ENCODE peak calls at places on chromosome 12, in five cellular contexts. One of them, this sample, is unnamed.

GRCh38 chr12:57341275-57341990 is 89.4 kb downstream of the R3HDM2 start:
- DNase-seq in upper lobe of left lung: no peak
- DNase-seq in NCI-H2081: peak
- DNase-seq in EL: no peak
- DNase-seq in cardiac fibroblast: no peak
- DNase-seq in this sample: no peak

GRCh38 chr12:5817246-5817645 is 127.8 kb downstream of the ANO2 start:
- DNase-seq in upper lobe of left lung: no peak
- DNase-seq in cardiac fibroblast: no peak
- DNase-seq in NCI-H2081: no peak
- DNase-seq in EL: no peak
- DNase-seq in this sample: no peak

GRCh38 chr12:93318720-93319522 is 58.8 kb upstream of the NUDT4 start:
- DNase-seq in EL: no peak
- DNase-seq in cardiac fibroblast: no peak
- DNase-seq in upper lobe of left lung: no peak
- DNase-seq in NCI-H2081: peak
- DNase-seq in this sample: peak

GRCh38 chr12:174596-174995 is 39.4 kb downstream of the SLC6A12 start:
- DNase-seq in EL: no peak
- DNase-seq in cardiac fibroblast: no peak
- DNase-seq in NCI-H2081: no peak
- DNase-seq in upper lobe of left lung: peak
- DNase-seq in this sample: no peak

GRCh38 chr12:114952573-114953196 is 268.7 kb upstream of the TBX3 start:
- DNase-seq in EL: no peak
- DNase-seq in cardiac fibroblast: peak
- DNase-seq in upper lobe of left lung: no peak
- DNase-seq in NCI-H2081: no peak
- DNase-seq in this sample: no peak

GRCh38 chr12:95859344-95859816 is 628 bp downstream of the SNRPF start:
- DNase-seq in upper lobe of left lung: no peak
- DNase-seq in NCI-H2081: peak
- DNase-seq in cardiac fibroblast: peak
- DNase-seq in EL: peak
- DNase-seq in this sample: peak

GRCh38 chr12:75479963-75480461 is 543 bp upstream of the GLIPR1 start:
- DNase-seq in NCI-H2081: no peak
- DNase-seq in upper lobe of left lung: no peak
- DNase-seq in cardiac fibroblast: peak
- DNase-seq in EL: peak
- DNase-seq in this sample: no peak

GRCh38 chr12:87827638-87828264 is 201.4 kb downstream of the C12orf50 start:
- DNase-seq in upper lobe of left lung: no peak
- DNase-seq in cardiac fibroblast: peak
- DNase-seq in EL: peak
- DNase-seq in NCI-H2081: no peak
- DNase-seq in this sample: no peak

GRCh38 chr12:94663702-94664101 is 13.3 kb upstream of the TMCC3 start:
- DNase-seq in cardiac fibroblast: no peak
- DNase-seq in EL: no peak
- DNase-seq in NCI-H2081: no peak
- DNase-seq in upper lobe of left lung: no peak
- DNase-seq in this sample: no peak

GRCh38 chr12:68630598-68630997 is 19.9 kb downstream of the RAP1B start:
- DNase-seq in NCI-H2081: no peak
- DNase-seq in cardiac fibroblast: no peak
- DNase-seq in EL: no peak
- DNase-seq in upper lobe of left lung: no peak
- DNase-seq in this sample: no peak

GRCh38 chr12:124562018-124562795 is 5.2 kb downstream of the NCOR2 start:
- DNase-seq in NCI-H2081: no peak
- DNase-seq in EL: no peak
- DNase-seq in cardiac fibroblast: no peak
- DNase-seq in upper lobe of left lung: no peak
- DNase-seq in this sample: no peak

GRCh38 chr12:12791756-12792346 is 6.4 kb downstream of the APOLD1 start:
- DNase-seq in upper lobe of left lung: no peak
- DNase-seq in NCI-H2081: peak
- DNase-seq in cardiac fibroblast: peak
- DNase-seq in EL: no peak
- DNase-seq in this sample: no peak

GRCh38 chr12:60921541-60921940 is 1325.7 kb downstream of the SLC16A7 start:
- DNase-seq in EL: no peak
- DNase-seq in upper lobe of left lung: no peak
- DNase-seq in NCI-H2081: no peak
- DNase-seq in cardiac fibroblast: no peak
- DNase-seq in this sample: no peak

GRCh38 chr12:129605666-129606065 is 298.2 kb downstream of the TMEM132D start:
- DNase-seq in upper lobe of left lung: no peak
- DNase-seq in NCI-H2081: no peak
- DNase-seq in cardiac fibroblast: peak
- DNase-seq in EL: no peak
- DNase-seq in this sample: no peak

GRCh38 chr12:38384816-38385491 is 68.4 kb downstream of the ALG10B start:
- DNase-seq in NCI-H2081: no peak
- DNase-seq in upper lobe of left lung: no peak
- DNase-seq in cardiac fibroblast: no peak
- DNase-seq in EL: no peak
- DNase-seq in this sample: no peak

GRCh38 chr12:121576851-121577391 is 3.9 kb downstream of the KDM2B start:
- DNase-seq in EL: peak
- DNase-seq in cardiac fibroblast: peak
- DNase-seq in NCI-H2081: no peak
- DNase-seq in upper lobe of left lung: no peak
- DNase-seq in this sample: no peak

GRCh38 chr12:39975374-39975918 is 130.4 kb downstream of the SLC2A13 start:
- DNase-seq in upper lobe of left lung: no peak
- DNase-seq in EL: no peak
- DNase-seq in cardiac fibroblast: no peak
- DNase-seq in NCI-H2081: no peak
- DNase-seq in this sample: no peak

GRCh38 chr12:31929140-31929526 is 30.1 kb upstream of the RESF1 start:
- DNase-seq in cardiac fibroblast: no peak
- DNase-seq in EL: no peak
- DNase-seq in upper lobe of left lung: no peak
- DNase-seq in NCI-H2081: no peak
- DNase-seq in this sample: no peak

GRCh38 chr12:6807170-6807569 is 14.5 kb upstream of the GPR162 start:
- DNase-seq in cardiac fibroblast: no peak
- DNase-seq in EL: no peak
- DNase-seq in NCI-H2081: no peak
- DNase-seq in upper lobe of left lung: no peak
- DNase-seq in this sample: no peak

GRCh38 chr12:58416211-58416610 is 474.8 kb downstream of the ATP23 start:
- DNase-seq in cardiac fibroblast: peak
- DNase-seq in NCI-H2081: peak
- DNase-seq in EL: peak
- DNase-seq in upper lobe of left lung: no peak
- DNase-seq in this sample: no peak

GRCh38 chr12:111584959-111585358 is 14.2 kb downstream of the ATXN2 start:
- DNase-seq in upper lobe of left lung: no peak
- DNase-seq in cardiac fibroblast: no peak
- DNase-seq in NCI-H2081: no peak
- DNase-seq in EL: peak
- DNase-seq in this sample: no peak